ENCODE peak calls at places on chromosomes 13 and 19, in nine cellular contexts. V, E, L, A, G, B, S, W and U are unnamed samples.

GRCh38 chr19:1267441-1268391 is 1.4 kb upstream of the CIRBP start:
- DNase-seq in V (no peak), E (no peak), L (no peak), A (peak; percentile 25), G (no peak), B (no peak), S (no peak), W (no peak), U (no peak)

GRCh38 chr13:95896302-95896701 is 156.9 kb downstream of the UGGT2 start:
- DNase-seq in V (no peak), E (no peak), L (no peak), A (no peak), G (no peak), B (no peak), S (no peak), W (no peak), U (no peak)

GRCh38 chr19:6576869-6577281 is 14.1 kb downstream of the CD70 start:
- DNase-seq in V (peak; percentile 38), E (no peak), L (peak; percentile 67), A (no peak), G (no peak), B (no peak), S (no peak), W (no peak), U (no peak)

GRCh38 chr19:18898081-18898532 is 2.1 kb upstream of the CERS1 start:
- DNase-seq in V (no peak), E (no peak), L (peak; percentile 24), A (no peak), G (no peak), B (no peak), S (no peak), W (no peak), U (no peak)

GRCh38 chr19:35714601-35715354 is 3.0 kb upstream of the KMT2B start:
- DNase-seq in V (peak; percentile 23), E (peak; percentile 38), L (peak; percentile 43), A (no peak), G (no peak), B (no peak), S (no peak), W (no peak), U (no peak)

GRCh38 chr19:58575183-58576041 is 2.3 kb upstream of the MZF1 start:
- DNase-seq in V (peak; percentile 93), E (peak; percentile 83), L (peak; percentile 97), A (peak; percentile 82), G (peak; percentile 43), B (peak; percentile 92), S (peak; percentile 91), W (no peak), U (peak; percentile 88)

GRCh38 chr19:30682576-30683536 is 310.7 kb downstream of the ZNF536 start:
- DNase-seq in V (peak; percentile 48), E (peak; percentile 49), L (peak; percentile 62), A (peak; percentile 50), G (peak; percentile 10), B (peak; percentile 68), S (peak; percentile 91), W (peak; percentile 36), U (peak; percentile 91)

GRCh38 chr19:15223649-15224371 is 8.4 kb downstream of the EPHX3 start:
- DNase-seq in V (no peak), E (no peak), L (peak; percentile 39), A (no peak), G (no peak), B (no peak), S (no peak), W (no peak), U (no peak)

GRCh38 chr13:50685491-50685890 is 158.0 kb downstream of the DLEU7 start:
- DNase-seq in V (no peak), E (no peak), L (no peak), A (no peak), G (no peak), B (peak; percentile 87), S (peak; percentile 46), W (no peak), U (no peak)

GRCh38 chr13:86282450-86282849 is 483.2 kb upstream of the SLITRK6 start:
- DNase-seq in V (no peak), E (no peak), L (no peak), A (no peak), G (no peak), B (no peak), S (no peak), W (no peak), U (no peak)

GRCh38 chr13:37959284-37959683 is 89.7 kb upstream of the TRPC4 start:
- DNase-seq in V (no peak), E (no peak), L (no peak), A (no peak), G (no peak), B (no peak), S (no peak), W (no peak), U (no peak)

GRCh38 chr13:44474122-44474910 is 100.7 kb downstream of the SERP2 start:
- DNase-seq in V (no peak), E (no peak), L (peak; percentile 26), A (no peak), G (no peak), B (no peak), S (peak; percentile 13), W (no peak), U (no peak)

GRCh38 chr13:101627556-101627943 is 175.1 kb downstream of the ITGBL1 start:
- DNase-seq in V (no peak), E (no peak), L (no peak), A (no peak), G (no peak), B (no peak), S (no peak), W (no peak), U (no peak)

GRCh38 chr13:63554157-63554556 is 2138.5 kb upstream of the PCDH20 start:
- DNase-seq in V (no peak), E (no peak), L (no peak), A (no peak), G (no peak), B (no peak), S (no peak), W (no peak), U (no peak)

GRCh38 chr19:3058821-3059314 is 3.4 kb downstream of the TLE5 start:
- DNase-seq in V (no peak), E (no peak), L (no peak), A (no peak), G (no peak), B (no peak), S (no peak), W (no peak), U (no peak)

GRCh38 chr19:57566396-57567256 is 7.0 kb upstream of the ZNF550 start:
- DNase-seq in V (peak; percentile 36), E (no peak), L (no peak), A (no peak), G (no peak), B (no peak), S (peak; percentile 27), W (no peak), U (no peak)

GRCh38 chr19:1830568-1830967 is 17.7 kb downstream of the REXO1 start:
- DNase-seq in V (no peak), E (no peak), L (no peak), A (no peak), G (no peak), B (no peak), S (no peak), W (no peak), U (no peak)